ENCODE peak calls at places on chromosomes 4 and X, in seven cellular contexts. N, U, L, J, H, K and W are unnamed samples.

GRCh38 chr4:108716340-108716739 is 46.5 kb downstream of the ETNPPL start:
- DNase-seq in L (no peak), N (no peak), H (no peak), J (no peak), U (no peak), K (no peak), W (no peak)

GRCh38 chr4:39636786-39637185 is 1.9 kb downstream of the SMIM14 start:
- DNase-seq in N (peak), J (no peak), U (no peak), L (no peak), H (peak), K (no peak), W (peak)

GRCh38 chr4:138761638-138762205 is 253.9 kb upstream of the NOCT start:
- DNase-seq in K (no peak), J (no peak), H (no peak), U (no peak), L (no peak), N (peak), W (no peak)

GRCh38 chr4:182776376-182777058 is 140.7 kb downstream of the DCTD start:
- DNase-seq in L (no peak), J (no peak), N (peak), H (no peak), K (no peak), U (no peak), W (no peak)

GRCh38 chrX:53312946-53313745 is 31.8 kb upstream of the IQSEC2 start:
- DNase-seq in L (no peak), J (no peak), K (peak), U (peak), H (peak), N (peak), W (peak)

GRCh38 chr4:118367872-118368271 is 15.1 kb upstream of the PRSS12 start:
- DNase-seq in U (no peak), H (no peak), N (no peak), L (no peak), K (no peak), J (no peak), W (no peak)

GRCh38 chr4:81366786-81367185 is 104.9 kb downstream of the RASGEF1B start:
- DNase-seq in U (no peak), J (no peak), H (no peak), K (no peak), N (no peak), L (no peak), W (no peak)

GRCh38 chr4:122759639-122760310 is 27.3 kb downstream of the BBS12 start:
- DNase-seq in H (no peak), K (no peak), N (peak), J (no peak), L (no peak), U (no peak), W (no peak)

GRCh38 chr4:114653675-114654074 is 55.1 kb downstream of the UGT8 start:
- DNase-seq in H (no peak), N (no peak), U (no peak), J (no peak), K (no peak), L (no peak), W (no peak)

GRCh38 chr4:168662297-168662985 is 165.6 kb downstream of the PALLD start:
- DNase-seq in U (no peak), K (no peak), J (no peak), N (no peak), H (no peak), L (no peak), W (no peak)

GRCh38 chr4:101967697-101968346 is 177.3 kb downstream of the BANK1 start:
- DNase-seq in N (no peak), U (no peak), J (no peak), K (no peak), L (no peak), H (no peak), W (no peak)

GRCh38 chrX:109974906-109975655 is 27.8 kb upstream of the TMEM164 start:
- DNase-seq in U (no peak), J (no peak), L (no peak), H (no peak), N (no peak), K (no peak), W (peak)

GRCh38 chr4:77015390-77015789 is 60.4 kb downstream of the CCNI start:
- DNase-seq in K (no peak), J (no peak), L (no peak), H (no peak), U (no peak), N (peak), W (peak)